ENCODE peak calls at places on chromosome 17, in six cellular contexts. One of them, this sample, is unnamed.

GRCh38 chr17:15290605-15291004 is 25.5 kb upstream of the PMP22 start:
- DNase-seq in sigmoid colon: no peak
- DNase-seq in D341Med: no peak
- DNase-seq in heart right ventricle: no peak
- DNase-seq in AG10803: peak
- DNase-seq in activated CD8-positive, alpha-beta memory T cell treated with anti-CD3 and anti-CD28 coated beads, Interleukin-2, amount 10 ng/mL, durations not matched to agents 7 days and 5 days: no peak
- DNase-seq in this sample: no peak

GRCh38 chr17:65931246-65932149 is 260.4 kb downstream of the CEP112 start:
- DNase-seq in sigmoid colon: no peak
- DNase-seq in D341Med: no peak
- DNase-seq in heart right ventricle: peak
- DNase-seq in AG10803: peak
- DNase-seq in activated CD8-positive, alpha-beta memory T cell treated with anti-CD3 and anti-CD28 coated beads, Interleukin-2, amount 10 ng/mL, durations not matched to agents 7 days and 5 days: no peak
- DNase-seq in this sample: peak

GRCh38 chr17:4780325-4781010 is 5.7 kb downstream of the VMO1 start:
- DNase-seq in sigmoid colon: no peak
- DNase-seq in D341Med: no peak
- DNase-seq in heart right ventricle: no peak
- DNase-seq in AG10803: no peak
- DNase-seq in activated CD8-positive, alpha-beta memory T cell treated with anti-CD3 and anti-CD28 coated beads, Interleukin-2, amount 10 ng/mL, durations not matched to agents 7 days and 5 days: no peak
- DNase-seq in this sample: no peak

GRCh38 chr17:76038050-76038449 is 10.9 kb upstream of the EVPL start:
- DNase-seq in sigmoid colon: no peak
- DNase-seq in D341Med: no peak
- DNase-seq in heart right ventricle: no peak
- DNase-seq in AG10803: no peak
- DNase-seq in activated CD8-positive, alpha-beta memory T cell treated with anti-CD3 and anti-CD28 coated beads, Interleukin-2, amount 10 ng/mL, durations not matched to agents 7 days and 5 days: no peak
- DNase-seq in this sample: peak

GRCh38 chr17:33686171-33686570 is 393.1 kb upstream of the ASIC2 start:
- DNase-seq in sigmoid colon: no peak
- DNase-seq in D341Med: no peak
- DNase-seq in heart right ventricle: no peak
- DNase-seq in AG10803: no peak
- DNase-seq in activated CD8-positive, alpha-beta memory T cell treated with anti-CD3 and anti-CD28 coated beads, Interleukin-2, amount 10 ng/mL, durations not matched to agents 7 days and 5 days: no peak
- DNase-seq in this sample: no peak

GRCh38 chr17:65743313-65743665 is 181.8 kb upstream of the AXIN2 start:
- DNase-seq in sigmoid colon: no peak
- DNase-seq in D341Med: no peak
- DNase-seq in heart right ventricle: no peak
- DNase-seq in AG10803: peak
- DNase-seq in activated CD8-positive, alpha-beta memory T cell treated with anti-CD3 and anti-CD28 coated beads, Interleukin-2, amount 10 ng/mL, durations not matched to agents 7 days and 5 days: no peak
- DNase-seq in this sample: peak

GRCh38 chr17:1713878-1714487 is 3.8 kb upstream of the TLCD2 start:
- DNase-seq in sigmoid colon: no peak
- DNase-seq in D341Med: no peak
- DNase-seq in heart right ventricle: no peak
- DNase-seq in AG10803: peak
- DNase-seq in activated CD8-positive, alpha-beta memory T cell treated with anti-CD3 and anti-CD28 coated beads, Interleukin-2, amount 10 ng/mL, durations not matched to agents 7 days and 5 days: no peak
- DNase-seq in this sample: peak

GRCh38 chr17:71085238-71086033 is 916.1 kb downstream of the KCNJ2 start:
- DNase-seq in sigmoid colon: no peak
- DNase-seq in D341Med: peak
- DNase-seq in heart right ventricle: no peak
- DNase-seq in AG10803: peak
- DNase-seq in activated CD8-positive, alpha-beta memory T cell treated with anti-CD3 and anti-CD28 coated beads, Interleukin-2, amount 10 ng/mL, durations not matched to agents 7 days and 5 days: no peak
- DNase-seq in this sample: peak

This sample was measured in LHCN-M2.